ENCODE peak calls at places on chromosomes 16 and 17, in six cellular contexts. C, M, S, J, A and T are unnamed samples. For H3K36me3, the result is how much of the 10 kb centered on the place peaks cover.

GRCh38 chr17:48639982-48640857 is 14.1 kb upstream of the HOXB9 start:
- DNase-seq in M (no peak), J (no peak), S (no peak), A (no peak), C (no peak), T (no peak)

GRCh38 chr17:70521821-70522256 is 352.5 kb downstream of the KCNJ2 start:
- DNase-seq in S (no peak), A (peak), C (peak), M (peak), J (peak), T (no peak)

GRCh38 chr17:40645291-40645690 is 2.3 kb downstream of the SMARCE1 start:
- DNase-seq in C (no peak), A (no peak), S (no peak), J (no peak), M (no peak), T (no peak)

GRCh38 chr16:50207652-50208051 is 54.5 kb downstream of the TENT4B start:
- DNase-seq in S (no peak), J (peak), C (no peak), M (peak), A (peak), T (no peak)

GRCh38 chr16:19118938-19119431 is 5.2 kb downstream of the ITPRIPL2 start:
- DNase-seq in M (peak), S (no peak), J (peak), A (peak), C (no peak), T (no peak)

GRCh38 chr17:61253293-61253801 is 146.3 kb upstream of the TBX2 start:
- DNase-seq in C (no peak), A (no peak), S (no peak), J (peak), M (peak), T (no peak)

GRCh38 chr17:71494045-71494444 is 626.8 kb upstream of the SOX9 start:
- DNase-seq in C (no peak), S (no peak), A (peak), J (no peak), M (no peak), T (no peak)

GRCh38 chr17:17545031-17545820 is 46.3 kb downstream of the PEMT start:
- DNase-seq in S (no peak), M (no peak), C (no peak), A (peak), J (no peak), T (no peak)

GRCh38 chr16:24123275-24123674 is 132.9 kb upstream of the CACNG3 start:
- DNase-seq in A (no peak), J (no peak), M (no peak), S (no peak), C (no peak), T (no peak)

GRCh38 chr16:53967172-53967571 is 263.2 kb downstream of the FTO start:
- DNase-seq in J (no peak), A (no peak), M (no peak), S (no peak), C (no peak), T (no peak)

GRCh38 chr17:43020789-43021738 is 1.1 kb downstream of the VAT1 start:
- DNase-seq in C (peak), A (peak), M (peak), J (peak), S (no peak), T (no peak)

GRCh38 chr16:69330286-69331109 is at the start of gene PDF:
- DNase-seq in S (peak), J (peak), A (peak), M (peak), C (peak), T (peak)

GRCh38 chr16:69329369-69330285 is 761 bp downstream of the PDF start:
- DNase-seq in M (no peak), J (peak), C (no peak), A (no peak), S (no peak), T (peak)

GRCh38 chr16:69327585-69328310 is 2.6 kb downstream of the PDF start:
- DNase-seq in A (no peak), S (no peak), C (no peak), M (no peak), J (no peak), T (no peak)

GRCh38 chr16:69326172-69326873 is 4.1 kb downstream of the PDF start:
- DNase-seq in J (no peak), C (no peak), M (no peak), A (no peak), S (no peak), T (no peak)

GRCh38 chr16:69328854-69329316 is 1.5 kb downstream of the PDF start:
- DNase-seq in J (no peak), M (no peak), C (no peak), S (no peak), A (peak), T (no peak)
- H3K36me3 ChIP-seq in J (under half), M (half or more), C (half or more), S (under half), A (under half), T (under half)

DNA sequence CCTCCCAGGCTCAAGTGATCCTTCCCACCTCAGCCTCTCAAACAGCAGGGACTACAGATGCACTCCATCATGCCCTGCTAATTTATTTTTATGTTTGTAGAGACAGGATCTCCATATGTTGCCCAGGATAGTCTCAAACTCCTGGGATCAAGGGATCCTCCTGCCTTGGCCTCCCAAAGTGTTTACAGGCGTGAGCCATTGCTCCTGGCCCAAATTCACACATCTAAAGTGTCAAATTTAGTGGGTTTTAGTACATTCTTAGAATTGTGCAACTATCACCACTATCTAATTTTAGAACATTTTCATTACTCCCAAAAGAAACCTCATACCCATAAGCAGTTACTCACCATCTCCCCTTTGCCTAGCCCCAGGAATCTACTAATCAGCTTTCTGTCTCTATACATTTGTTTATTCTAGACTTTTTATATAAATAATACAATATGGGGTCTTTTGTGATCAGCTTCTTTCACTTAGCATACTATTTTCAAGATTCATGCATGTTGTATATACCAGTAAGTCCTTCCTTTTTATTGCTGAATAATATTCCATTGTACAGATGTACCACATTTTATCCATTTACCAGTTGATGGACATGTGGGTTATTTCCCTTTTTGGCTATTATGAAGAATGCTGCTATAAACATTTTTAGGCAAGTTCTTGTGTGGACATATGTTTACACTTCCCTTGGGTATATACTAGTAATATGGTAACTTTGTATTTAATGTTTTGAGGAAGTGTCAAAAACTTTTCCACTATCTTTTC is 25.1 kb upstream of the ITGA2B start:
- DNase-seq in S (no peak), M (no peak), C (no peak), A (no peak), J (no peak), T (no peak)
- H3K4me3 ChIP-seq in S (no peak), M (no peak), C (no peak), A (no peak), J (no peak), T (no peak)

DNA sequence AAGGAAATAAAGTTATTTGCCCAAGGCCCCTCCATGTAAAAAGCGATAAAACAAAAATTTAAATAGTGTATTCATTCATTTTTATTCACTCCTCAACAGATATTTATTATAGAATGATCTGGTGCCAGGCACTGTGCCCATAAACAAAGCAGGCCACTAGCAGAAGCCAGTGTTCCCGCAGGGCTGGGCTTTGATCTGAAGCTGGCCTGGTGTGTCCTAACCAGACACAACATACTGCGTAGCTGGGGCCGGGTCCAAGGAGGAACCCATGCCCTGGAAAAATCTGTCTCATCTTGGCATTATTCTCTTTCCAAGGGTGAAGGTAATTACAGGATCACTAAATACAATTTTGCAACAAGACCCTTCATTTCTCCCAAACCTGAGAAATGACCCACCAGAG is 537.4 kb upstream of the CDH5 start:
- DNase-seq in A (no peak), C (no peak), J (peak), M (no peak), S (no peak), T (no peak)
- H3K36me3 ChIP-seq in A (under half), C (under half), J (under half), M (under half), S (under half), T (under half)

GRCh38 chr17:11332706-11333105 is 91.7 kb downstream of the SHISA6 start:
- DNase-seq in C (no peak), S (no peak), M (no peak), A (no peak), J (no peak), T (no peak)
- H3K4me3 ChIP-seq in C (no peak), S (no peak), M (no peak), A (no peak), J (no peak), T (no peak)

GRCh38 chr17:28701987-28702751 is 9.5 kb downstream of the PROCA1 start:
- DNase-seq in J (no peak), S (no peak), C (no peak), M (no peak), A (no peak), T (no peak)
- H3K36me3 ChIP-seq in J (under half), S (under half), C (half or more), M (half or more), A (half or more), T (under half)